ENCODE peak calls at places on chromosomes 7 and 10, in ten cellular contexts. H, O, U, L, P, G, C, Q, V and Y are unnamed samples.

GRCh38 chr10:129900825-129901224 is 63.2 kb downstream of the EBF3 start:
- DNase-seq in O (no peak), C (no peak), V (no peak), G (no peak), P (no peak), L (no peak), U (no peak), Q (no peak), H (no peak), Y (no peak)

GRCh38 chr10:4532467-4532866 is 293.5 kb upstream of the AKR1E2 start:
- DNase-seq in V (no peak), C (no peak), P (no peak), O (no peak), L (no peak), Q (no peak), G (no peak), H (no peak), U (no peak), Y (peak)

GRCh38 chr10:32386623-32387022 is 39.7 kb upstream of the EPC1 start:
- DNase-seq in G (no peak), H (no peak), O (no peak), C (no peak), P (no peak), Q (no peak), V (no peak), U (no peak), L (no peak), Y (peak)

GRCh38 chr7:94509879-94510581 is 421 bp downstream of the CASD1 start:
- DNase-seq in L (peak), U (peak), Q (peak), P (peak), V (peak), G (peak), H (peak), C (peak), O (peak), Y (peak)

GRCh38 chr7:83976302-83976701 is 218.3 kb downstream of the SEMA3A start:
- DNase-seq in H (peak), P (no peak), U (no peak), O (peak), C (no peak), G (no peak), V (no peak), L (no peak), Q (peak), Y (peak)

GRCh38 chr10:80464557-80465466 is 10.7 kb downstream of the TSPAN14 start:
- DNase-seq in P (no peak), H (peak), Q (no peak), V (no peak), G (peak), O (no peak), U (no peak), L (no peak), C (no peak), Y (no peak)

GRCh38 chr7:111413796-111414195 is 148.5 kb downstream of the IMMP2L start:
- DNase-seq in L (no peak), H (no peak), C (no peak), P (peak), V (no peak), O (no peak), G (peak), Q (no peak), U (no peak), Y (no peak)

GRCh38 chr10:110553905-110554304 is 13.6 kb upstream of the SMC3 start:
- DNase-seq in V (no peak), U (no peak), H (no peak), P (no peak), G (no peak), C (no peak), O (no peak), Q (no peak), L (no peak), Y (no peak)

GRCh38 chr7:76280408-76280807 is 22.1 kb upstream of the HSPB1 start:
- DNase-seq in V (no peak), G (no peak), Q (no peak), H (no peak), U (no peak), O (no peak), C (no peak), P (no peak), L (no peak), Y (no peak)

GRCh38 chr7:70193514-70193913 is 595.2 kb downstream of the AUTS2 start:
- DNase-seq in G (no peak), C (no peak), P (no peak), L (no peak), H (peak), U (no peak), O (no peak), Q (no peak), V (no peak), Y (peak)

GRCh38 chr10:71347587-71348395 is 28.7 kb downstream of the SLC29A3 start:
- DNase-seq in C (no peak), H (peak), Q (no peak), O (no peak), P (no peak), V (no peak), L (no peak), U (no peak), G (no peak), Y (no peak)

GRCh38 chr7:150973571-150974451 is 4.3 kb downstream of the KCNH2 start:
- DNase-seq in Q (no peak), P (no peak), C (peak), V (no peak), L (no peak), O (no peak), H (peak), U (no peak), G (no peak), Y (no peak)

GRCh38 chr10:66176772-66177171 is 749.1 kb upstream of the LRRTM3 start:
- DNase-seq in L (no peak), H (no peak), V (no peak), O (no peak), Q (no peak), U (no peak), C (no peak), G (no peak), P (no peak), Y (no peak)

GRCh38 chr10:22610595-22610994 is 103.8 kb downstream of the PIP4K2A start:
- DNase-seq in P (no peak), L (no peak), G (no peak), O (no peak), U (no peak), C (no peak), H (no peak), Q (no peak), V (no peak), Y (no peak)